ENCODE peak calls at places on chromosome 10, in six cellular contexts. P, X, Q, L, A and T are unnamed samples.

GRCh38 chr10:116696919-116697318 is 45.4 kb downstream of the HSPA12A start:
- DNase-seq in P (no peak), X (no peak), Q (no peak), L (no peak), A (no peak), T (no peak)

GRCh38 chr10:129023057-129023456 is 444.0 kb upstream of the MGMT start:
- DNase-seq in P (no peak), X (no peak), Q (no peak), L (no peak), A (no peak), T (no peak)

GRCh38 chr10:22148956-22149355 is 68.9 kb downstream of the EBLN1 start:
- DNase-seq in P (peak), X (no peak), Q (no peak), L (peak), A (no peak), T (no peak)

GRCh38 chr10:131839351-131839750 is 61.5 kb upstream of the PPP2R2D start:
- DNase-seq in P (no peak), X (no peak), Q (no peak), L (no peak), A (no peak), T (no peak)

GRCh38 chr10:122657255-122657654 is 42.4 kb downstream of the C10orf120 start:
- DNase-seq in P (no peak), X (no peak), Q (no peak), L (no peak), A (no peak), T (no peak)

GRCh38 chr10:78025685-78026364 is 3.5 kb downstream of the POLR3A start:
- DNase-seq in P (no peak), X (no peak), Q (peak), L (no peak), A (no peak), T (no peak)

GRCh38 chr10:125021686-125022374 is 79.9 kb downstream of the ZRANB1 start:
- DNase-seq in P (no peak), X (no peak), Q (no peak), L (no peak), A (no peak), T (no peak)

GRCh38 chr10:76583711-76584161 is 1053.9 kb downstream of the KCNMA1 start:
- DNase-seq in P (no peak), X (no peak), Q (peak), L (peak), A (no peak), T (no peak)

GRCh38 chr10:24665001-24665400 is 58.7 kb downstream of the ARHGAP21 start:
- DNase-seq in P (no peak), X (no peak), Q (no peak), L (no peak), A (no peak), T (no peak)

GRCh38 chr10:35005868-35006267 is 84.3 kb downstream of the CUL2 start:
- DNase-seq in P (no peak), X (no peak), Q (peak), L (peak), A (no peak), T (no peak)

GRCh38 chr10:63614371-63614891 is 93.2 kb downstream of the REEP3 start:
- DNase-seq in P (no peak), X (no peak), Q (no peak), L (no peak), A (no peak), T (no peak)

GRCh38 chr10:88743999-88744398 is 15.8 kb upstream of the LIPN start:
- DNase-seq in P (no peak), X (no peak), Q (no peak), L (no peak), A (no peak), T (no peak)

GRCh38 chr10:8193546-8193945 is 139.1 kb downstream of the GATA3 start:
- DNase-seq in P (no peak), X (no peak), Q (no peak), L (peak), A (no peak), T (no peak)

GRCh38 chr10:43170491-43170890 is 32.2 kb downstream of the CSGALNACT2 start:
- DNase-seq in P (no peak), X (no peak), Q (peak), L (no peak), A (no peak), T (no peak)

GRCh38 chr10:36817898-36818297 is 307.5 kb upstream of the ANKRD30A start:
- DNase-seq in P (no peak), X (no peak), Q (no peak), L (no peak), A (no peak), T (no peak)

GRCh38 chr10:126131338-126131737 is 235.0 kb downstream of the FANK1 start:
- DNase-seq in P (no peak), X (no peak), Q (no peak), L (no peak), A (no peak), T (no peak)

GRCh38 chr10:99676895-99677294 is 17.6 kb downstream of the ENTPD7 start:
- DNase-seq in P (no peak), X (no peak), Q (no peak), L (no peak), A (no peak), T (no peak)

GRCh38 chr10:89653410-89653828 is 8.4 kb upstream of the PANK1 start:
- DNase-seq in P (no peak), X (no peak), Q (no peak), L (peak), A (no peak), T (peak)

GRCh38 chr10:14185501-14186045 is 145.2 kb downstream of the FRMD4A start:
- DNase-seq in P (no peak), X (peak), Q (peak), L (peak), A (peak), T (peak)

GRCh38 chr10:121267236-121268003 is 330.8 kb downstream of the FGFR2 start:
- DNase-seq in P (no peak), X (peak), Q (no peak), L (no peak), A (no peak), T (no peak)

GRCh38 chr10:20909801-20910200 is 12.7 kb upstream of the NEBL start:
- DNase-seq in P (no peak), X (no peak), Q (no peak), L (no peak), A (no peak), T (no peak)

GRCh38 chr10:97207756-97208346 is 22.1 kb upstream of the SLIT1 start:
- DNase-seq in P (no peak), X (no peak), Q (no peak), L (no peak), A (no peak), T (no peak)

GRCh38 chr10:3231951-3232730 is 59.6 kb upstream of the PITRM1 start:
- DNase-seq in P (no peak), X (no peak), Q (no peak), L (no peak), A (no peak), T (no peak)

GRCh38 chr10:30059209-30060107 is at the start of gene JCAD:
- DNase-seq in P (no peak), X (no peak), Q (no peak), L (no peak), A (peak), T (peak)

GRCh38 chr10:43852644-43853214 is 204.0 kb upstream of the ZNF32 start:
- DNase-seq in P (no peak), X (no peak), Q (no peak), L (no peak), A (no peak), T (no peak)

GRCh38 chr10:70985824-70986336 is 97.5 kb upstream of the PCBD1 start:
- DNase-seq in P (no peak), X (no peak), Q (no peak), L (no peak), A (no peak), T (no peak)

GRCh38 chr10:48737866-48738265 is 53.2 kb downstream of the WDFY4 start:
- DNase-seq in P (no peak), X (no peak), Q (no peak), L (no peak), A (no peak), T (no peak)

GRCh38 chr10:110757563-110757962 is 113.4 kb downstream of the RBM20 start:
- DNase-seq in P (no peak), X (no peak), Q (no peak), L (no peak), A (no peak), T (no peak)

GRCh38 chr10:121662945-121663917 is 65.0 kb upstream of the FGFR2 start:
- DNase-seq in P (no peak), X (peak), Q (no peak), L (no peak), A (peak), T (no peak)

GRCh38 chr10:121518321-121518720 is 79.9 kb downstream of the FGFR2 start:
- DNase-seq in P (no peak), X (no peak), Q (no peak), L (no peak), A (no peak), T (no peak)

GRCh38 chr10:96339956-96340904 is 18.6 kb downstream of the OPALIN start:
- DNase-seq in P (peak), X (peak), Q (peak), L (peak), A (peak), T (peak)

GRCh38 chr10:126188679-126189200 is 199.5 kb downstream of the ADAM12 start:
- DNase-seq in P (no peak), X (no peak), Q (no peak), L (no peak), A (no peak), T (no peak)

GRCh38 chr10:100009283-100009792 is 409 bp downstream of the DNMBP start:
- DNase-seq in P (no peak), X (peak), Q (no peak), L (no peak), A (peak), T (no peak)

GRCh38 chr10:103367379-103367781 is 396 bp upstream of the TAF5 start:
- DNase-seq in P (no peak), X (no peak), Q (no peak), L (no peak), A (peak), T (peak)

GRCh38 chr10:112677689-112678088 is 230.7 kb downstream of the VTI1A start:
- DNase-seq in P (no peak), X (no peak), Q (no peak), L (no peak), A (no peak), T (no peak)

GRCh38 chr10:79502561-79503309 is 9.6 kb upstream of the EIF5AL1 start:
- DNase-seq in P (no peak), X (peak), Q (no peak), L (no peak), A (peak), T (no peak)

GRCh38 chr10:533611-534566 is 155.6 kb downstream of the DIP2C start:
- DNase-seq in P (no peak), X (peak), Q (no peak), L (no peak), A (no peak), T (no peak)